ENCODE peak calls at places on chromosome 17, in nine cellular contexts. V is CD4-positive, alpha-beta memory T cell; B is PC-9; X is lung; U is H1; P is uterus; K is MM.1S; Z is fibroblast of mammary gland; L is astrocyte of the spinal cord. O is an unnamed sample.

GRCh38 chr17:74437702-74438101 is 5.8 kb downstream of the GPRC5C start:
- DNase-seq in K (no peak), Z (peak), P (no peak), L (no peak), U (no peak), X (no peak), V (no peak), B (no peak), O (no peak)

GRCh38 chr17:45225051-45225700 is 3.5 kb downstream of the FMNL1 start:
- DNase-seq in V (peak), Z (no peak), B (no peak), K (peak), X (no peak), P (no peak), L (no peak), U (no peak), O (peak)

GRCh38 chr17:7586673-7587419 is 3.0 kb downstream of the SOX15 start:
- DNase-seq in P (no peak), V (no peak), X (no peak), U (peak), L (no peak), B (peak), Z (no peak), K (no peak), O (no peak)

GRCh38 chr17:71869833-71870545 is 250.8 kb upstream of the SOX9 start:
- DNase-seq in X (no peak), P (no peak), Z (no peak), B (no peak), V (no peak), L (no peak), U (no peak), K (no peak), O (no peak)

GRCh38 chr17:50260501-50260911 is 13.8 kb upstream of the TMEM92 start:
- DNase-seq in L (no peak), X (no peak), U (no peak), B (no peak), K (no peak), P (peak), V (no peak), Z (no peak), O (no peak)

GRCh38 chr17:67011527-67012175 is 32.7 kb upstream of the CACNG1 start:
- DNase-seq in L (no peak), U (no peak), V (no peak), Z (no peak), K (no peak), B (no peak), X (no peak), P (no peak), O (no peak)

GRCh38 chr17:57594767-57595166 is 150.3 kb downstream of the CCDC182 start:
- DNase-seq in X (no peak), B (no peak), K (no peak), L (no peak), P (no peak), V (no peak), Z (no peak), U (no peak), O (no peak)

GRCh38 chr17:72901657-72902056 is 190.8 kb downstream of the SLC39A11 start:
- DNase-seq in L (no peak), V (no peak), U (no peak), Z (no peak), P (no peak), K (no peak), B (no peak), X (no peak), O (no peak)

GRCh38 chr17:56785396-56785795 is 48.3 kb downstream of the C17orf67 start:
- DNase-seq in U (no peak), K (no peak), B (peak), V (no peak), Z (peak), X (no peak), P (no peak), L (peak), O (no peak)

GRCh38 chr17:17663160-17664072 is 17.8 kb upstream of the RAI1 start:
- DNase-seq in U (peak), B (no peak), X (peak), L (peak), V (peak), K (no peak), Z (peak), P (peak), O (peak)

GRCh38 chr17:34974794-34975428 is 5.4 kb upstream of the LIG3 start:
- DNase-seq in V (no peak), K (no peak), L (no peak), B (no peak), P (no peak), U (peak), Z (no peak), X (no peak), O (no peak)

GRCh38 chr17:3582921-3583320 is 25.3 kb upstream of the TRPV3 start:
- DNase-seq in Z (no peak), V (no peak), B (no peak), L (no peak), P (no peak), U (no peak), X (peak), K (no peak), O (no peak)

GRCh38 chr17:27540300-27541105 is 84.3 kb downstream of the KSR1 start:
- DNase-seq in X (peak), B (no peak), K (no peak), L (peak), V (no peak), Z (peak), P (peak), U (no peak), O (no peak)

GRCh38 chr17:31444026-31444425 is 52.6 kb downstream of the RAB11FIP4 start:
- DNase-seq in Z (no peak), U (no peak), P (no peak), X (no peak), V (no peak), B (no peak), L (no peak), K (no peak), O (no peak)

GRCh38 chr17:17379197-17379991 is 76.2 kb downstream of the NT5M start:
- DNase-seq in P (no peak), U (no peak), B (no peak), L (no peak), K (no peak), X (no peak), V (no peak), Z (peak), O (no peak)

GRCh38 chr17:65323055-65323454 is 185.9 kb downstream of the RGS9 start:
- DNase-seq in X (no peak), U (no peak), B (no peak), P (no peak), K (no peak), V (no peak), L (no peak), Z (no peak), O (peak)

GRCh38 chr17:7834554-7834890 is 505 bp downstream of the KDM6B start:
- DNase-seq in X (peak), Z (no peak), U (no peak), K (peak), V (peak), B (no peak), L (peak), P (peak), O (no peak)

GRCh38 chr17:78324391-78325075 is 35.3 kb downstream of the SOCS3 start:
- DNase-seq in Z (peak), L (peak), U (peak), P (peak), X (peak), B (no peak), V (no peak), K (no peak), O (no peak)

GRCh38 chr17:55168970-55169687 is 95.6 kb upstream of the HLF start:
- DNase-seq in Z (no peak), B (no peak), L (no peak), P (no peak), X (no peak), K (peak), U (no peak), V (no peak), O (no peak)

GRCh38 chr17:45768000-45768399 is 16.1 kb upstream of the CRHR1 start:
- DNase-seq in Z (no peak), P (no peak), X (no peak), U (no peak), K (no peak), V (no peak), B (no peak), L (no peak), O (no peak)

GRCh38 chr17:49980703-49981197 is 11.8 kb downstream of the DLX4 start:
- DNase-seq in V (no peak), P (no peak), X (no peak), U (peak), Z (no peak), K (no peak), B (no peak), L (no peak), O (no peak)

GRCh38 chr17:40445769-40446468 is 2.7 kb downstream of the IGFBP4 start:
- DNase-seq in K (no peak), L (no peak), P (no peak), U (no peak), V (no peak), X (no peak), B (no peak), Z (peak), O (no peak)

GRCh38 chr17:79706931-79707382 is 23.8 kb upstream of the ENPP7 start:
- DNase-seq in B (no peak), P (peak), Z (peak), X (no peak), K (no peak), U (no peak), V (no peak), L (no peak), O (no peak)

GRCh38 chr17:38741853-38742421 is 6.2 kb downstream of the PCGF2 start:
- DNase-seq in B (no peak), U (no peak), V (no peak), Z (no peak), X (no peak), K (no peak), P (no peak), L (peak), O (no peak)

GRCh38 chr17:45841883-45842525 is 2.7 kb upstream of the SPPL2C start:
- DNase-seq in B (peak), V (no peak), X (no peak), U (no peak), Z (no peak), L (no peak), P (no peak), K (no peak), O (no peak)

GRCh38 chr17:36807496-36808180 is 129.6 kb upstream of the LHX1 start:
- DNase-seq in P (no peak), U (peak), L (no peak), X (no peak), V (no peak), B (no peak), Z (no peak), K (no peak), O (no peak)

GRCh38 chr17:44892250-44892649 is 7.0 kb downstream of the EFTUD2 start:
- DNase-seq in V (no peak), P (no peak), U (no peak), B (no peak), K (no peak), L (no peak), X (no peak), Z (no peak), O (no peak)

GRCh38 chr17:65593870-65594584 is 32.6 kb upstream of the AXIN2 start:
- DNase-seq in V (no peak), U (no peak), P (no peak), X (no peak), K (no peak), B (no peak), Z (no peak), L (peak), O (no peak)

GRCh38 chr17:51764387-51764971 is 394.0 kb downstream of the CA10 start:
- DNase-seq in B (peak), L (peak), U (peak), V (no peak), Z (peak), X (peak), K (peak), P (no peak), O (peak)

GRCh38 chr17:74631468-74632195 is 8.1 kb upstream of the CD300E start:
- DNase-seq in B (no peak), U (no peak), K (no peak), P (no peak), X (no peak), Z (peak), L (no peak), V (no peak), O (no peak)

GRCh38 chr17:52470553-52470952 is 312.0 kb upstream of the CA10 start:
- DNase-seq in U (no peak), P (no peak), Z (no peak), K (no peak), X (no peak), L (no peak), V (no peak), B (no peak), O (no peak)

GRCh38 chr17:51046527-51047384 is 73.9 kb downstream of the SPAG9 start:
- DNase-seq in Z (peak), K (no peak), B (no peak), L (peak), X (no peak), V (no peak), U (peak), P (peak), O (no peak)

GRCh38 chr17:54277868-54278267 is 455.1 kb downstream of the KIF2B start:
- DNase-seq in X (no peak), V (no peak), B (no peak), U (no peak), Z (no peak), P (no peak), K (no peak), L (no peak), O (no peak)

GRCh38 chr17:35079547-35079946 is 16.0 kb upstream of the RFFL start:
- DNase-seq in P (no peak), L (no peak), U (no peak), X (no peak), V (no peak), B (peak), Z (peak), K (no peak), O (no peak)

GRCh38 chr17:50102164-50102991 is 7.2 kb downstream of the PDK2 start:
- DNase-seq in K (no peak), B (peak), Z (no peak), U (no peak), P (no peak), L (no peak), X (peak), V (no peak), O (no peak)

GRCh38 chr17:82960419-82961271 is 118.8 kb upstream of the METRNL start:
- DNase-seq in B (no peak), U (no peak), L (no peak), V (no peak), X (no peak), Z (no peak), P (no peak), K (no peak), O (no peak)

GRCh38 chr17:45919136-45919535 is 24.8 kb downstream of the MAPT start:
- DNase-seq in Z (no peak), U (no peak), P (no peak), X (no peak), B (no peak), V (no peak), L (no peak), K (no peak), O (no peak)

GRCh38 chr17:6551356-6551755 is 5.0 kb downstream of the PITPNM3 start:
- DNase-seq in Z (no peak), L (no peak), P (no peak), U (no peak), V (no peak), X (no peak), B (peak), K (no peak), O (no peak)

GRCh38 chr17:41919165-41919817 is 540 bp upstream of the ACLY start:
- DNase-seq in P (no peak), K (no peak), Z (peak), X (no peak), V (no peak), U (peak), B (peak), L (no peak), O (no peak)

GRCh38 chr17:55316499-55316898 is 51.7 kb downstream of the HLF start:
- DNase-seq in U (no peak), K (no peak), L (no peak), Z (no peak), B (no peak), V (no peak), X (no peak), P (no peak), O (no peak)

GRCh38 chr17:491086-492014 is 138.7 kb upstream of the RPH3AL start:
- DNase-seq in P (peak), V (peak), B (no peak), X (peak), U (peak), K (no peak), Z (peak), L (peak), O (no peak)
- H3K4me3 ChIP-seq in P (peak), V (peak), B (no peak), X (peak), U (peak), K (no peak), Z (peak), L (peak), O (no peak)

GRCh38 chr17:48542114-48542955 is 2.6 kb downstream of the HOXB2 start:
- DNase-seq in X (no peak), P (peak), V (no peak), B (no peak), Z (peak), U (no peak), K (no peak), L (no peak), O (no peak)
- H3K4me3 ChIP-seq in X (peak), P (peak), V (peak), B (no peak), Z (peak), U (peak), K (peak), L (peak), O (peak)

GRCh38 chr17:19987897-19988296 is 10.3 kb upstream of the AKAP10 start:
- DNase-seq in Z (no peak), L (no peak), K (no peak), V (no peak), B (no peak), U (peak), P (no peak), X (no peak), O (no peak)
- H3K4me3 ChIP-seq in Z (no peak), L (no peak), K (no peak), V (no peak), B (no peak), U (no peak), P (no peak), X (no peak), O (no peak)

GRCh38 chr17:81635431-81635830 is 1.5 kb downstream of the NPLOC4 start:
- DNase-seq in Z (no peak), U (no peak), V (no peak), L (no peak), K (no peak), P (no peak), B (peak), X (no peak), O (no peak)
- H3K4me3 ChIP-seq in Z (peak), U (peak), V (peak), L (peak), K (peak), P (no peak), B (peak), X (no peak), O (peak)

GRCh38 chr17:43563262-43564079 is 17.3 kb upstream of the ETV4 start:
- DNase-seq in K (no peak), P (no peak), B (no peak), V (no peak), L (no peak), Z (no peak), U (no peak), X (no peak), O (no peak)
- H3K4me3 ChIP-seq in K (no peak), P (no peak), B (no peak), V (no peak), L (no peak), Z (no peak), U (no peak), X (no peak), O (no peak)

GRCh38 chr17:77089118-77089477 is 51.7 kb upstream of the SEC14L1 start:
- DNase-seq in B (no peak), V (no peak), U (no peak), P (no peak), L (no peak), X (no peak), Z (no peak), K (peak), O (no peak)

GRCh38 chr17:77092025-77092424 is 48.7 kb upstream of the SEC14L1 start:
- DNase-seq in K (no peak), U (no peak), P (no peak), V (no peak), L (no peak), B (no peak), Z (no peak), X (no peak), O (no peak)

GRCh38 chr17:77088455-77089117 is 52.2 kb upstream of the SEC14L1 start:
- DNase-seq in P (peak), Z (peak), V (peak), X (peak), U (peak), K (peak), B (peak), L (peak), O (peak)

GRCh38 chr17:77087650-77088454 is 52.9 kb upstream of the SEC14L1 start:
- DNase-seq in Z (no peak), P (no peak), X (no peak), L (no peak), B (no peak), K (no peak), U (no peak), V (no peak), O (no peak)

GRCh38 chr17:77090476-77090875 is 50.3 kb upstream of the SEC14L1 start:
- DNase-seq in P (no peak), X (no peak), U (no peak), B (no peak), K (peak), L (no peak), Z (no peak), V (no peak), O (no peak)
- H3K4me3 ChIP-seq in P (no peak), X (no peak), U (no peak), B (no peak), K (peak), L (no peak), Z (no peak), V (no peak), O (no peak)

GRCh38 chr17:48046296-48046695 is 1.9 kb upstream of the NFE2L1 start:
- DNase-seq in K (no peak), V (no peak), P (no peak), U (no peak), X (no peak), Z (no peak), L (no peak), B (no peak), O (no peak)
- H3K4me3 ChIP-seq in K (peak), V (no peak), P (no peak), U (no peak), X (no peak), Z (no peak), L (no peak), B (peak), O (peak)

GRCh38 chr17:16215002-16215272 is 397 bp downstream of the NCOR1 start:
- DNase-seq in Z (no peak), P (peak), X (peak), B (no peak), L (peak), U (no peak), V (no peak), K (peak), O (no peak)
- H3K4me3 ChIP-seq in Z (peak), P (peak), X (peak), B (peak), L (peak), U (peak), V (peak), K (peak), O (peak)

GRCh38 chr17:9074106-9074505 is 52.8 kb downstream of the NTN1 start:
- DNase-seq in U (no peak), K (no peak), V (no peak), L (no peak), X (no peak), Z (peak), P (no peak), B (peak), O (no peak)

GRCh38 chr17:9071921-9072503 is 50.7 kb downstream of the NTN1 start:
- DNase-seq in U (no peak), Z (no peak), L (no peak), P (no peak), K (no peak), X (no peak), V (no peak), B (no peak), O (no peak)

GRCh38 chr17:9071016-9071415 is 49.7 kb downstream of the NTN1 start:
- DNase-seq in Z (no peak), B (no peak), V (no peak), P (no peak), U (no peak), L (no peak), K (no peak), X (no peak), O (no peak)

GRCh38 chr17:9072626-9073339 is 51.5 kb downstream of the NTN1 start:
- DNase-seq in P (peak), L (peak), X (peak), B (no peak), K (no peak), U (no peak), V (no peak), Z (no peak), O (no peak)
- H3K4me3 ChIP-seq in P (no peak), L (no peak), X (no peak), B (no peak), K (no peak), U (no peak), V (no peak), Z (no peak), O (no peak)